ENCODE peak calls at places on chromosomes 12 and 14, in seven cellular contexts. T is MM.1S; O is stomach; L is uterus; V is CD4-positive, alpha-beta T cell; J is aorta; W is right cardiac atrium. A is an unnamed sample.

GRCh38 chr14:67517083-67517482 is 16.0 kb upstream of the PLEKHH1 start:
- DNase-seq in L (no peak), O (peak), J (no peak), V (no peak), W (peak), T (no peak), A (no peak)

GRCh38 chr14:52790756-52791203 is 627 bp downstream of the GNPNAT1 start:
- DNase-seq in J (no peak), L (no peak), V (no peak), W (no peak), T (no peak), O (no peak), A (no peak)

GRCh38 chr12:15220451-15220850 is 766 bp downstream of the RERG start:
- DNase-seq in T (no peak), V (no peak), J (no peak), L (peak), O (no peak), W (no peak), A (no peak)

GRCh38 chr14:71022939-71023338 is 115.7 kb downstream of the PCNX1 start:
- DNase-seq in W (no peak), J (no peak), T (no peak), O (no peak), V (no peak), L (no peak), A (no peak)

GRCh38 chr12:132611620-132612019 is 1.2 kb upstream of the LRCOL1 start:
- DNase-seq in T (peak), W (no peak), V (no peak), O (no peak), L (no peak), J (no peak), A (no peak)

GRCh38 chr14:35042632-35043031 is 3.4 kb upstream of the FAM177A1 start:
- DNase-seq in J (no peak), T (no peak), L (no peak), O (no peak), W (no peak), V (no peak), A (no peak)

GRCh38 chr14:104475802-104476201 is 103.8 kb upstream of the C14orf180 start:
- DNase-seq in L (no peak), W (no peak), V (no peak), T (no peak), O (no peak), J (no peak), A (no peak)

GRCh38 chr14:89415139-89415538 is 1.9 kb downstream of the FOXN3 start:
- DNase-seq in V (no peak), T (no peak), W (no peak), J (no peak), O (no peak), L (no peak), A (no peak)

GRCh38 chr12:53828598-53828997 is 76.8 kb upstream of the CISTR start:
- DNase-seq in L (no peak), T (no peak), J (no peak), V (no peak), W (no peak), O (no peak), A (no peak)

GRCh38 chr12:117009759-117010158 is 89.5 kb downstream of the TESC start:
- DNase-seq in V (no peak), L (no peak), J (no peak), T (no peak), W (no peak), O (no peak), A (no peak)

GRCh38 chr12:108914031-108914630 is 34.2 kb downstream of the DAO start:
- DNase-seq in O (no peak), V (no peak), J (no peak), W (no peak), T (no peak), L (no peak), A (peak)

GRCh38 chr12:131929530-131930456 is 717 bp downstream of the PUS1 start:
- DNase-seq in W (peak), V (no peak), J (no peak), T (no peak), O (no peak), L (no peak), A (no peak)

GRCh38 chr12:96578526-96579125 is 89.2 kb downstream of the CFAP54 start:
- DNase-seq in J (no peak), L (no peak), V (no peak), O (no peak), T (peak), W (no peak), A (no peak)

GRCh38 chr12:122350444-122350843 is 72.0 kb downstream of the CLIP1 start:
- DNase-seq in L (peak), V (no peak), T (no peak), J (peak), O (no peak), W (peak), A (no peak)

GRCh38 chr12:74537126-74537706 is 419 bp upstream of the ATXN7L3B start:
- DNase-seq in O (no peak), L (no peak), V (no peak), T (peak), W (no peak), J (no peak), A (no peak)

GRCh38 chr12:85322715-85323114 is 42.7 kb downstream of the ALX1 start:
- DNase-seq in W (no peak), L (no peak), T (no peak), V (no peak), J (no peak), O (no peak), A (no peak)

GRCh38 chr12:64083285-64084210 is 138.5 kb downstream of the KICS2 start:
- DNase-seq in V (no peak), W (peak), J (no peak), T (no peak), L (peak), O (peak), A (peak)

GRCh38 chr14:55804198-55804553 is 224.2 kb downstream of the KTN1 start:
- DNase-seq in O (no peak), T (no peak), V (no peak), L (no peak), J (no peak), W (peak), A (no peak)
- H3K27ac ChIP-seq in O (peak), T (no peak), V (no peak), L (no peak), J (no peak), W (no peak), A (peak)

GRCh38 chr12:1666685-1667162 is 24.1 kb upstream of the ADIPOR2 start:
- DNase-seq in L (no peak), W (no peak), T (no peak), J (no peak), O (no peak), V (no peak), A (no peak)

GRCh38 chr12:1670244-1670814 is 20.5 kb upstream of the ADIPOR2 start:
- DNase-seq in J (no peak), V (no peak), L (no peak), T (no peak), W (no peak), O (peak), A (no peak)

GRCh38 chr12:1668833-1669543 is 21.9 kb upstream of the ADIPOR2 start:
- DNase-seq in V (no peak), W (peak), L (no peak), T (no peak), O (no peak), J (no peak), A (no peak)

GRCh38 chr12:1666215-1666614 is 24.7 kb upstream of the ADIPOR2 start:
- DNase-seq in W (no peak), V (no peak), O (no peak), L (no peak), J (no peak), T (no peak), A (no peak)

GRCh38 chr12:1670815-1671268 is 20.0 kb upstream of the ADIPOR2 start:
- DNase-seq in O (no peak), W (no peak), J (no peak), T (no peak), V (no peak), L (no peak), A (no peak)
- H3K27ac ChIP-seq in O (peak), W (no peak), J (no peak), T (no peak), V (no peak), L (no peak), A (peak)

DNA sequence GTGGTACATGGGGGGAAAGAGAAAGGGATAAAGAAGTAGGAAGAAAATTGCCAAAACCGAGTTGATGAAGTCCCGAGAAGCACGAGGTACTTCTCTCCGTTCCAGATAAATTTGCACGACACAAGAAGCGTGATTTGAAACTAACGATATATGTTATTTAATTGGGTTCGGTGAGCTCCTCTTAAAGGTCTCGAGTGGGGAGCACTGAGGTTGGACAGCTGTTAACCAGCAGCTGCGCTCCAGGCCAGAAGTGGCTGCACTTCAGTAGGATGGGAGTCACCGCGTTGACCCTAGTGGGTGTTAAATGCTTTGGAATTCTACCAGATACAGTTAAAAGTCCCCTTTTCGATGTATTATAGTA is 909 bp upstream of the DCAF5 start:
- DNase-seq in T (no peak), V (no peak), L (peak), W (peak), O (no peak), J (no peak), A (no peak)
- H3K27ac ChIP-seq in T (no peak), V (peak), L (peak), W (peak), O (peak), J (peak), A (peak)

GRCh38 chr14:69046468-69046867 is 67.4 kb upstream of the ACTN1 start:
- DNase-seq in O (peak), W (peak), V (no peak), T (no peak), L (peak), J (peak), A (no peak)
- H3K27ac ChIP-seq in O (peak), W (peak), V (no peak), T (no peak), L (peak), J (peak), A (peak)

DNA sequence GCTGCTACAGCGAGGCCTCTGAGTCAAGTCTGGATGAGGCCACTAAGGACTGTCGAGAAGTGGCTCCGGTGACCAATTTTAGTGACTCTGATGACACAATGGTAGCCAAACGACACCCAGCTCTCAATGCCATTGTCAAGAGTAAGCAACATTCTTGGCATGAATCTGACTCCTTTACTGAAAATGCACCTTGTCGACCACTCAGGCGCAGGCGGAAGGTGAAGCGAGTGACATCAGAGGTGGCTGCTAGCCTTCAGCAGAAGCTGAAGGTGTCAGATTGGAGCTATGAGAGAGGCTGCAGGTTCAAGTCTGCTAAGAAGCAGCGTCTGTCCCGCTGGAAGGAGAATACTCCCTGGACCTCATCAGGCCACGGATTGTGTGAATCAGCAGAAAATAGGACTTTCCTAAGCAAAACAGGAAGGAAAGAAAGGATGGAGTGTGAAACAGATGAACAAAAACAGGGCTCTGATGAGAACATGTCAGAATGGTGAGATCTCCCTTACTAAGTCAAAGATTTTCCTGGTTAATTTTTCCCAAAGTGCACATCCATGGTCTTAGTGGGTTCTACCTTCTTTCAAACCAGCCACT is 2.9 kb downstream of the GPATCH2L start:
- DNase-seq in T (no peak), O (no peak), L (no peak), W (no peak), J (no peak), V (no peak), A (no peak)
- H3K27ac ChIP-seq in T (no peak), O (no peak), L (no peak), W (no peak), J (no peak), V (no peak), A (no peak)

GRCh38 chr12:823043-823698 is 70.8 kb downstream of the WNK1 start:
- DNase-seq in J (no peak), T (peak), O (no peak), W (no peak), L (no peak), V (no peak), A (no peak)

GRCh38 chr12:818733-819132 is 66.4 kb downstream of the WNK1 start:
- DNase-seq in L (no peak), J (no peak), T (no peak), V (no peak), O (no peak), W (no peak), A (no peak)

GRCh38 chr12:820336-820735 is 68.0 kb downstream of the WNK1 start:
- DNase-seq in O (no peak), J (no peak), W (no peak), V (no peak), T (no peak), L (no peak), A (no peak)

DNA sequence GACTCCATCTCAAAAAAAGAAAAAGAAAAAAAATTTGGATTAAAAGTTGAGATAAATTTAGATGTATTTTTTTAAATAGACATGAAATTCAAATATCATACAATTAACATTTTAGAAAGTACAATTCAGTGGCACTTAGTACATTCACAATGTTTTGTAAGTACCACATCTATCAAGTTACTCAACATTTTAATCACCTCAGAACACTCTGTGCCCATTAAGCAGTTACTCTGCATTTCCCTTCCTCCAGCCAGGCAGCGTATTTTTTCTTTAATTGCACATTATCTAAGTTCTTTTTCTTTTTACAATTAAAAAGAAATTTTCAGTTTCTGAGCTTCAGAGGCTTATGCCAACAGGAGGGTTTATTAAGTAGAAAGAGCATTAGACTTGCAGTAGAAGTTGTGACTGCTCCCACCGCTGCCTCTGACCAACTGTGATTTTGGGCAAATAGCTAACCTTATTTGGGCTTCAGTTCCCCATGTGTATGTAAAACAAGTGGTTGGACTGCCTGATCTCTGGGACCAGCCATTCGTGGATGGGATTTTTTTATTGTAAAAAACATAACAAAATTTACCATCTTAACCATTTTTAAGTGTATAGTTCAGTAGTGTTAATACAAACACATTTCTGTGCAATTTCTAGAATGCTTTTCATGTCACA is 65.7 kb downstream of the WNK1 start:
- DNase-seq in L (no peak), W (no peak), J (no peak), V (no peak), O (no peak), T (no peak), A (no peak)
- H3K27ac ChIP-seq in L (peak), W (no peak), J (no peak), V (no peak), O (no peak), T (no peak), A (no peak)

A was measured in tibial nerve.